ENCODE peak calls at places on chromosomes 16 and 17, in eight cellular contexts. V is renal cortical epithelial cell; Q is mesenteric fat pad; U is AG09309; P is lung; C is activated CD8-positive, alpha-beta T cell treated with anti-CD3 and anti-CD28 coated beads, Interleukin-2, amount 10 ng/mL, durations not matched to agents 7 days and 5 days; T is HEK293T; G is effector CD4-positive, alpha-beta T cell. B is an unnamed sample.

GRCh38 chr17:77889135-77889505 is 69.4 kb upstream of the TNRC6C start:
- DNase-seq in C (no peak), Q (no peak), V (no peak), U (no peak), P (no peak), T (no peak), G (no peak), B (no peak)

GRCh38 chr17:57541472-57542394 is 203.4 kb downstream of the CCDC182 start:
- DNase-seq in V (no peak), G (no peak), U (no peak), C (no peak), T (peak), Q (no peak), P (no peak), B (no peak)

GRCh38 chr16:73298562-73298961 is 250.6 kb upstream of the ZFHX3 start:
- DNase-seq in P (no peak), U (no peak), G (no peak), Q (no peak), T (no peak), C (no peak), V (peak), B (no peak)

GRCh38 chr16:73058616-73059409 is 10.9 kb upstream of the ZFHX3 start:
- DNase-seq in G (no peak), U (no peak), V (peak), T (no peak), C (no peak), P (no peak), Q (peak), B (no peak)

GRCh38 chr17:75110307-75110937 is 653 bp downstream of the ARMC7 start:
- DNase-seq in Q (no peak), P (no peak), G (no peak), T (no peak), U (no peak), C (peak), V (no peak), B (peak)

GRCh38 chr17:30956764-30957374 is 14.0 kb upstream of the RNF135 start:
- DNase-seq in G (no peak), P (no peak), Q (peak), U (no peak), C (no peak), V (no peak), T (no peak), B (no peak)

GRCh38 chr17:3474212-3474611 is 1.6 kb upstream of the ASPA start:
- DNase-seq in C (no peak), V (peak), G (no peak), U (no peak), Q (no peak), P (no peak), T (no peak), B (no peak)

GRCh38 chr16:84806256-84806889 is 13.4 kb upstream of the CRISPLD2 start:
- DNase-seq in U (peak), T (peak), G (no peak), Q (no peak), C (no peak), V (no peak), P (no peak), B (no peak)